ENCODE peak calls at places on chromosomes 6 and 20, in six cellular contexts. One of them, this sample, is unnamed.

GRCh38 chr6:7974932-7975763 is 64.6 kb upstream of the TXNDC5 start:
- DNase-seq in GM23248: peak
- DNase-seq in HCT116: peak
- DNase-seq in GM23338: no peak
- DNase-seq in MM.1S: no peak
- DNase-seq in hepatocyte: peak
- DNase-seq in this sample: peak

GRCh38 chr20:56592817-56593216 is 36.3 kb upstream of the TFAP2C start:
- DNase-seq in GM23248: no peak
- DNase-seq in HCT116: no peak
- DNase-seq in GM23338: no peak
- DNase-seq in MM.1S: no peak
- DNase-seq in hepatocyte: no peak
- DNase-seq in this sample: peak

GRCh38 chr6:13354331-13355042 is 26.1 kb upstream of the TBC1D7 start:
- DNase-seq in GM23248: peak
- DNase-seq in HCT116: no peak
- DNase-seq in GM23338: no peak
- DNase-seq in MM.1S: no peak
- DNase-seq in hepatocyte: no peak
- DNase-seq in this sample: peak

GRCh38 chr6:43964659-43965570 is 162.3 kb downstream of the MRPL14 start:
- DNase-seq in GM23248: no peak
- DNase-seq in HCT116: no peak
- DNase-seq in GM23338: no peak
- DNase-seq in MM.1S: no peak
- DNase-seq in hepatocyte: no peak
- DNase-seq in this sample: no peak

GRCh38 chr6:152308306-152308705 is 328.9 kb downstream of the SYNE1 start:
- DNase-seq in GM23248: no peak
- DNase-seq in HCT116: no peak
- DNase-seq in GM23338: peak
- DNase-seq in MM.1S: no peak
- DNase-seq in hepatocyte: no peak
- DNase-seq in this sample: no peak

GRCh38 chr6:119138906-119139541 is 60.6 kb upstream of the FAM184A start:
- DNase-seq in GM23248: no peak
- DNase-seq in HCT116: no peak
- DNase-seq in GM23338: no peak
- DNase-seq in MM.1S: peak
- DNase-seq in hepatocyte: no peak
- DNase-seq in this sample: no peak

GRCh38 chr6:129646140-129646569 is 63.8 kb downstream of the ARHGAP18 start:
- DNase-seq in GM23248: no peak
- DNase-seq in HCT116: no peak
- DNase-seq in GM23338: no peak
- DNase-seq in MM.1S: no peak
- DNase-seq in hepatocyte: no peak
- DNase-seq in this sample: no peak

GRCh38 chr6:149924206-149924932 is 1.4 kb upstream of the RAET1G start:
- DNase-seq in GM23248: no peak
- DNase-seq in HCT116: no peak
- DNase-seq in GM23338: no peak
- DNase-seq in MM.1S: no peak
- DNase-seq in hepatocyte: no peak
- DNase-seq in this sample: no peak

GRCh38 chr6:56640374-56640773 is 2.3 kb downstream of the DST start:
- DNase-seq in GM23248: no peak
- DNase-seq in HCT116: no peak
- DNase-seq in GM23338: no peak
- DNase-seq in MM.1S: no peak
- DNase-seq in hepatocyte: no peak
- DNase-seq in this sample: no peak

GRCh38 chr6:35624341-35625070 is 64.2 kb downstream of the FKBP5 start:
- DNase-seq in GM23248: peak
- DNase-seq in HCT116: no peak
- DNase-seq in GM23338: peak
- DNase-seq in MM.1S: peak
- DNase-seq in hepatocyte: no peak
- DNase-seq in this sample: peak

GRCh38 chr6:34657307-34657978 is 39.1 kb downstream of the ILRUN start:
- DNase-seq in GM23248: peak
- DNase-seq in HCT116: no peak
- DNase-seq in GM23338: peak
- DNase-seq in MM.1S: peak
- DNase-seq in hepatocyte: peak
- DNase-seq in this sample: peak

GRCh38 chr6:109515781-109516409 is 32.9 kb upstream of the ZBTB24 start:
- DNase-seq in GM23248: peak
- DNase-seq in HCT116: no peak
- DNase-seq in GM23338: no peak
- DNase-seq in MM.1S: peak
- DNase-seq in hepatocyte: no peak
- DNase-seq in this sample: no peak

GRCh38 chr6:147874322-147874721 is 365.8 kb downstream of the SAMD5 start:
- DNase-seq in GM23248: no peak
- DNase-seq in HCT116: no peak
- DNase-seq in GM23338: no peak
- DNase-seq in MM.1S: no peak
- DNase-seq in hepatocyte: no peak
- DNase-seq in this sample: no peak

GRCh38 chr6:11918021-11918738 is 93.9 kb upstream of the HIVEP1 start:
- DNase-seq in GM23248: peak
- DNase-seq in HCT116: no peak
- DNase-seq in GM23338: no peak
- DNase-seq in MM.1S: no peak
- DNase-seq in hepatocyte: peak
- DNase-seq in this sample: no peak

GRCh38 chr6:113540491-113540890 is 316.7 kb upstream of the MARCKS start:
- DNase-seq in GM23248: peak
- DNase-seq in HCT116: no peak
- DNase-seq in GM23338: no peak
- DNase-seq in MM.1S: no peak
- DNase-seq in hepatocyte: no peak
- DNase-seq in this sample: peak

GRCh38 chr20:25005220-25005619 is 12.7 kb upstream of the APMAP start:
- DNase-seq in GM23248: peak
- DNase-seq in HCT116: no peak
- DNase-seq in GM23338: no peak
- DNase-seq in MM.1S: no peak
- DNase-seq in hepatocyte: no peak
- DNase-seq in this sample: peak

DNA sequence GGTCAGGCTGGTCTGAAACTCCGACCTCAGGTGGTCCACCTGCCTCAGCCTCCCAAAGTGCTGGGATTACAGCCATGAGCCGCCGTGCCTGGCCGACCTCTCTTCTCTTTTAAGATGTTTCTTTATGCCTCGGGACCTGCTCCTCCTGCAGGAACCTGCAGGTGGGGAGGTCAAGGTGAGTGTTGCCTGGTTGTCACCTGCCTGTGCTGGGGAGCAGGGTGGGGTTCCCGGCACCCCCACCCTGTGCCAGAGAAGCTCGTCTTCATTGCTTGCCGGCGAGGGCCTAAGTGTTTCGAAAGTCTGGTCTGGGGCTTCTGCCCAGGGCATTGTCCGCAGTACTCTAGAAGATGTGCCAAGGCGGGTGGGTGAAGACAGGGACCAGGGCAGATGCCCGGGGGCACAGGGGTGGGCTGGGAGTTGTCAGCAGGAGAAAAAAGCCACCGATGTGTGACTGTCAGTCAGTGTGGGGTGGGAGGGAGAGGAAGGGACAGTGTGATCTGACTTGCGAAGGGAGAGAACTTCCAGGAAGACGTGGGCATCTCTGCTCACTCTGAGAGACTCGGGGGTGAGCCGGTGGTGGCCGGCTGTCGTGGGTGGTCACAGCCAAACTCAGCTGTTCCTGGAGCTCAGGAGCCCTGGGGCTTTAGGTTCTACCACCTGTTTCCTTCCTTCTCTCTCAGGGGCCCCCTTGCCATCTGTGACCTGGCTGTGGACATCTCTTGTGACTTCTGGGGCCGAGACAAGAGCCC is 36.1 kb downstream of the SYNJ2 start:
- DNase-seq in GM23248: no peak
- DNase-seq in HCT116: no peak
- DNase-seq in GM23338: no peak
- DNase-seq in MM.1S: no peak
- DNase-seq in hepatocyte: no peak
- DNase-seq in this sample: no peak
- H3K27ac ChIP-seq in GM23248: peak
- H3K27ac ChIP-seq in HCT116: no peak
- H3K27ac ChIP-seq in GM23338: no peak
- H3K27ac ChIP-seq in MM.1S: no peak
- H3K27ac ChIP-seq in hepatocyte: peak
- H3K27ac ChIP-seq in this sample: no peak

GRCh38 chr6:168030881-168031280 is 33.4 kb downstream of the KIF25 start:
- DNase-seq in GM23248: no peak
- DNase-seq in HCT116: no peak
- DNase-seq in GM23338: no peak
- DNase-seq in MM.1S: no peak
- DNase-seq in hepatocyte: no peak
- DNase-seq in this sample: no peak

GRCh38 chr6:168029459-168030217 is 32.2 kb downstream of the KIF25 start:
- DNase-seq in GM23248: no peak
- DNase-seq in HCT116: no peak
- DNase-seq in GM23338: no peak
- DNase-seq in MM.1S: no peak
- DNase-seq in hepatocyte: no peak
- DNase-seq in this sample: no peak

GRCh38 chr6:168030218-168030693 is 32.8 kb downstream of the KIF25 start:
- DNase-seq in GM23248: no peak
- DNase-seq in HCT116: no peak
- DNase-seq in GM23338: no peak
- DNase-seq in MM.1S: no peak
- DNase-seq in hepatocyte: no peak
- DNase-seq in this sample: no peak

GRCh38 chr6:168032383-168032760 is 34.9 kb downstream of the KIF25 start:
- DNase-seq in GM23248: peak
- DNase-seq in HCT116: no peak
- DNase-seq in GM23338: no peak
- DNase-seq in MM.1S: no peak
- DNase-seq in hepatocyte: peak
- DNase-seq in this sample: peak

GRCh38 chr6:168031411-168032382 is 34.2 kb downstream of the KIF25 start:
- DNase-seq in GM23248: peak
- DNase-seq in HCT116: no peak
- DNase-seq in GM23338: no peak
- DNase-seq in MM.1S: no peak
- DNase-seq in hepatocyte: no peak
- DNase-seq in this sample: no peak
- TF ChIP-seq EZH2phosphoT487 in GM23248: no peak
- TF ChIP-seq EZH2phosphoT487 in HCT116: no peak
- TF ChIP-seq EZH2phosphoT487 in GM23338: no peak
- TF ChIP-seq EZH2phosphoT487 in MM.1S: no peak
- TF ChIP-seq EZH2phosphoT487 in hepatocyte: no peak
- TF ChIP-seq EZH2phosphoT487 in this sample: no peak

GRCh38 chr6:154512214-154512613 is 1.7 kb upstream of the CNKSR3 start:
- DNase-seq in GM23248: no peak
- DNase-seq in HCT116: no peak
- DNase-seq in GM23338: no peak
- DNase-seq in MM.1S: no peak
- DNase-seq in hepatocyte: no peak
- DNase-seq in this sample: no peak
- H3K27ac ChIP-seq in GM23248: no peak
- H3K27ac ChIP-seq in HCT116: no peak
- H3K27ac ChIP-seq in GM23338: no peak
- H3K27ac ChIP-seq in MM.1S: no peak
- H3K27ac ChIP-seq in hepatocyte: peak
- H3K27ac ChIP-seq in this sample: no peak

DNA sequence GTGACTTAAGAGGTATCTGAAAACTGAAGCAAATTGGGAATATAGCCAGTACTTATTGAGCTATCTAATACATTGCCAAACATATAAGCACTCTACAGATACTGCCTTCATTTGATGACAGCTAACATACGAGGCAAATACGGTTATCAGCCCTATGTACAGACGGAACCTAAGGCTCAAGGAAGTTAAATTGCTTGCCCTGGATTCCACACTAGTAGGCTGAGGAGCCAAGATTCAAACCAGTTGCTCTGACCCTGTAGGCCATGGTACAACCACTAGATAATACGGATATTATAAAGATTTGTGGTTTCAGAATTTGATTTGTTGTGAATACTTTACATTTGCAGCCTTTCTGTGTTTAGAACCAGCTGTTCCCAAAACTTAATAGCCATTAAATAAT is 36.6 kb downstream of the MOXD1 start:
- DNase-seq in GM23248: no peak
- DNase-seq in HCT116: no peak
- DNase-seq in GM23338: no peak
- DNase-seq in MM.1S: no peak
- DNase-seq in hepatocyte: no peak
- DNase-seq in this sample: no peak
- TF ChIP-seq EZH2phosphoT487 in GM23248: no peak
- TF ChIP-seq EZH2phosphoT487 in HCT116: no peak
- TF ChIP-seq EZH2phosphoT487 in GM23338: no peak
- TF ChIP-seq EZH2phosphoT487 in MM.1S: no peak
- TF ChIP-seq EZH2phosphoT487 in hepatocyte: no peak
- TF ChIP-seq EZH2phosphoT487 in this sample: no peak

DNA sequence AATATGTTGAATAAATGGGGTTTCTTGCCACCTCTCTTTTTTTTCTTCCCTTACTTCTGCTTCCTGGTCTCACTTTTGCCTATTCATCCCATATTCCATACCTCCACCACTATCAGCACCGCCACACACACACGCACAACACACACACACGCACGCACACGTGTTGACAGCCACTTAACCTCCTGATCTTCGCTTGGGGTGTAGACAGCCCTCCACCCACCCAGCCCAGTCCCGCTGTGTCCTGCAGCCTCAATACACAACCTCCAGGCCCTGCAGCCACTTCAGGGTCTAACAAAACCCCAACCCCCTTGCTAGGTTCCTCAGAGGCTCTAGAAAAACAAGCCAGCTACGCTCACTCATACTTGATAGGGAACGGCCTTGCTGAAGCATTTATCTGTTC is 72.3 kb downstream of the LINC00237 start:
- DNase-seq in GM23248: no peak
- DNase-seq in HCT116: no peak
- DNase-seq in GM23338: peak
- DNase-seq in MM.1S: no peak
- DNase-seq in hepatocyte: no peak
- DNase-seq in this sample: no peak
- H3K27ac ChIP-seq in GM23248: no peak
- H3K27ac ChIP-seq in HCT116: no peak
- H3K27ac ChIP-seq in GM23338: no peak
- H3K27ac ChIP-seq in MM.1S: no peak
- H3K27ac ChIP-seq in hepatocyte: no peak
- H3K27ac ChIP-seq in this sample: no peak

DNA sequence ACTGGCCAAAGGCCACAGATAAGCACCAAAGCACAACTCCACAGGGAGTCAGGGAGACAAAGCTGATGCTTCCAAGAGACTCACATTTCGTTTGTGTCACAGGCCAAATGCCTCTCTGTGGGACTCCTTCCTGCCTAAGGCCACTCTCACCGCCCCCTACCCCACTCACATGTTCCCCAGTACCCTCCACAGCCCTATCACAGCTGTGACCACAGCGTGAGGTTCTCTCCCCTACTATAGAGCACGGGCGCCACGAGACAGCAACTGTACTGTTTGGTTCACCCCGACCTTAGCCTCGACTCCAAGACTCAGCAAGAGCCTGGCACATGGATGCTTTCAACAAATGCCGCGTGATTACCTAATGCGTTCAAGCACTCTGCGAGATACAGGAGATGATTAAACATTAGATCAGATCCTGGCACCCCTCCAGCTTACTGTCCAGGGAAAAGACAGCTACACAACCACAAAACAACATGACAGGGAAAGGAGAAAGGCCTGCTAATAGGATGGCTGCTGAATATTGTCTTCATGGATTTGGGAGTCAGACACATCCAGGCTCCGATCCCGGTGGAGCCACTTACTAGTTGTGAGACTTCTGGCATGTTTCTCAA is 105.5 kb downstream of the AGPAT4 start:
- DNase-seq in GM23248: peak
- DNase-seq in HCT116: peak
- DNase-seq in GM23338: peak
- DNase-seq in MM.1S: no peak
- DNase-seq in hepatocyte: peak
- DNase-seq in this sample: peak
- TF ChIP-seq EZH2phosphoT487 in GM23248: no peak
- TF ChIP-seq EZH2phosphoT487 in HCT116: no peak
- TF ChIP-seq EZH2phosphoT487 in GM23338: no peak
- TF ChIP-seq EZH2phosphoT487 in MM.1S: no peak
- TF ChIP-seq EZH2phosphoT487 in hepatocyte: no peak
- TF ChIP-seq EZH2phosphoT487 in this sample: no peak

This sample was measured in PC-3.